ENCODE peak calls at places on chromosomes 2 and 18, in five cellular contexts. T is LNCaP clone FGC, F is glomerular endothelial cell, H is mesendoderm, V is endothelial cell. Z is an unnamed sample.

GRCh38 chr2:12941203-12941602 is 224.5 kb downstream of the TRIB2 start:
- DNase-seq in T (no peak), F (no peak), H (no peak), V (no peak), Z (no peak)

GRCh38 chr2:53911434-53912189 is 51.8 kb upstream of the GPR75 start:
- DNase-seq in T (no peak), V (no peak), H (peak), F (no peak), Z (no peak)

GRCh38 chr2:20214566-20215182 is 10.3 kb downstream of the SDC1 start:
- DNase-seq in H (no peak), T (no peak), F (no peak), V (no peak), Z (no peak)

GRCh38 chr18:22074343-22075070 is 94.9 kb upstream of the GATA6 start:
- DNase-seq in T (no peak), F (no peak), H (no peak), V (no peak), Z (no peak)

GRCh38 chr2:196370386-196370785 is 199.0 kb upstream of the STK17B start:
- DNase-seq in V (no peak), H (peak), F (no peak), T (no peak), Z (no peak)

GRCh38 chr18:74139888-74140287 is 7.7 kb downstream of the FBXO15 start:
- DNase-seq in V (no peak), F (no peak), H (no peak), T (no peak), Z (no peak)

GRCh38 chr2:173963817-173964564 is 1.2 kb downstream of the SP3 start:
- DNase-seq in V (peak), F (no peak), H (peak), T (no peak), Z (peak)

GRCh38 chr2:216492951-216493685 is 5.5 kb upstream of the RPL37A start:
- DNase-seq in F (no peak), T (no peak), H (no peak), V (no peak), Z (no peak)

GRCh38 chr18:25827961-25828561 is 262.4 kb downstream of the SS18 start:
- DNase-seq in F (no peak), V (no peak), H (peak), T (no peak), Z (no peak)

GRCh38 chr2:74530239-74531161 is 767 bp downstream of the HTRA2 start:
- DNase-seq in V (peak), H (peak), T (no peak), F (no peak), Z (peak)

GRCh38 chr2:238155051-238155760 is 3.6 kb upstream of the ERFE start:
- DNase-seq in F (no peak), T (no peak), V (no peak), H (peak), Z (no peak)

GRCh38 chr2:38284971-38285370 is 92.1 kb downstream of the ATL2 start:
- DNase-seq in H (peak), T (no peak), V (no peak), F (no peak), Z (no peak)

GRCh38 chr2:241507430-241508239 is 749 bp downstream of the STK25 start:
- DNase-seq in F (no peak), H (peak), V (peak), T (no peak), Z (peak)

GRCh38 chr18:69951182-69951581 is 3.5 kb upstream of the CD226 start:
- DNase-seq in F (no peak), T (no peak), H (peak), V (no peak), Z (no peak)

GRCh38 chr2:8906208-8906607 is 68.8 kb upstream of the KIDINS220 start:
- DNase-seq in H (no peak), T (no peak), F (no peak), V (no peak), Z (peak)

Z was measured in erythroblast.